ENCODE peak calls at places on chromosomes 11 and 22, in six cellular contexts. One of them, this sample, is unnamed. For H3K4me1, the result is how much of the 10 kb centered on the place peaks cover.

GRCh38 chr11:70064011-70064725 is 13.9 kb upstream of the ANO1 start:
- DNase-seq in heart right ventricle: no peak
- DNase-seq in pancreas: no peak
- DNase-seq in prostate gland: no peak
- DNase-seq in Peyer's patch: no peak
- DNase-seq in keratinocyte: no peak
- DNase-seq in this sample: no peak

GRCh38 chr11:112732031-112732430 is 229.2 kb upstream of the NCAM1 start:
- DNase-seq in heart right ventricle: no peak
- DNase-seq in pancreas: no peak
- DNase-seq in prostate gland: no peak
- DNase-seq in Peyer's patch: no peak
- DNase-seq in keratinocyte: no peak
- DNase-seq in this sample: no peak

GRCh38 chr22:17772963-17773605 is 1.2 kb downstream of the BID start:
- DNase-seq in heart right ventricle: no peak
- DNase-seq in pancreas: no peak
- DNase-seq in prostate gland: no peak
- DNase-seq in Peyer's patch: no peak
- DNase-seq in keratinocyte: no peak
- DNase-seq in this sample: no peak

GRCh38 chr11:57417056-57417455 is 9.9 kb downstream of the SLC43A3 start:
- DNase-seq in heart right ventricle: no peak
- DNase-seq in pancreas: no peak
- DNase-seq in prostate gland: no peak
- DNase-seq in Peyer's patch: no peak
- DNase-seq in keratinocyte: no peak
- DNase-seq in this sample: no peak

GRCh38 chr11:116037851-116038250 is 533.6 kb upstream of the CADM1 start:
- DNase-seq in heart right ventricle: no peak
- DNase-seq in pancreas: no peak
- DNase-seq in prostate gland: no peak
- DNase-seq in Peyer's patch: no peak
- DNase-seq in keratinocyte: no peak
- DNase-seq in this sample: no peak

GRCh38 chr22:22460635-22461034 is 47.9 kb downstream of the ZNF280B start:
- DNase-seq in heart right ventricle: no peak
- DNase-seq in pancreas: no peak
- DNase-seq in prostate gland: no peak
- DNase-seq in Peyer's patch: no peak
- DNase-seq in keratinocyte: no peak
- DNase-seq in this sample: no peak

GRCh38 chr11:103870821-103871309 is 165.6 kb upstream of the DDI1 start:
- DNase-seq in heart right ventricle: peak
- DNase-seq in pancreas: no peak
- DNase-seq in prostate gland: no peak
- DNase-seq in Peyer's patch: no peak
- DNase-seq in keratinocyte: no peak
- DNase-seq in this sample: peak

GRCh38 chr11:1171985-1172728 is 14.4 kb downstream of the MUC5AC start:
- DNase-seq in heart right ventricle: no peak
- DNase-seq in pancreas: no peak
- DNase-seq in prostate gland: no peak
- DNase-seq in Peyer's patch: no peak
- DNase-seq in keratinocyte: no peak
- DNase-seq in this sample: no peak

GRCh38 chr11:72394456-72394855 is 39.9 kb downstream of the CLPB start:
- DNase-seq in heart right ventricle: no peak
- DNase-seq in pancreas: no peak
- DNase-seq in prostate gland: no peak
- DNase-seq in Peyer's patch: no peak
- DNase-seq in keratinocyte: no peak
- DNase-seq in this sample: no peak

GRCh38 chr22:27170491-27170890 is 513.1 kb downstream of the MIAT start:
- DNase-seq in heart right ventricle: no peak
- DNase-seq in pancreas: no peak
- DNase-seq in prostate gland: no peak
- DNase-seq in Peyer's patch: no peak
- DNase-seq in keratinocyte: no peak
- DNase-seq in this sample: peak

GRCh38 chr11:81658722-81659121 is 1074.9 kb downstream of the FAM181B start:
- DNase-seq in heart right ventricle: no peak
- DNase-seq in pancreas: no peak
- DNase-seq in prostate gland: no peak
- DNase-seq in Peyer's patch: no peak
- DNase-seq in keratinocyte: no peak
- DNase-seq in this sample: no peak

GRCh38 chr11:11022126-11022730 is 164.4 kb upstream of the ZBED5 start:
- DNase-seq in heart right ventricle: no peak
- DNase-seq in pancreas: no peak
- DNase-seq in prostate gland: no peak
- DNase-seq in Peyer's patch: no peak
- DNase-seq in keratinocyte: no peak
- DNase-seq in this sample: no peak

GRCh38 chr22:45885941-45886395 is 91.0 kb downstream of the WNT7B start:
- DNase-seq in heart right ventricle: no peak
- DNase-seq in pancreas: no peak
- DNase-seq in prostate gland: no peak
- DNase-seq in Peyer's patch: no peak
- DNase-seq in keratinocyte: no peak
- DNase-seq in this sample: no peak

GRCh38 chr11:66035653-66036333 is 9.5 kb upstream of the CATSPER1 start:
- DNase-seq in heart right ventricle: no peak
- DNase-seq in pancreas: no peak
- DNase-seq in prostate gland: no peak
- DNase-seq in Peyer's patch: no peak
- DNase-seq in keratinocyte: no peak
- DNase-seq in this sample: no peak

GRCh38 chr22:24977370-24978230 is 25.1 kb downstream of the KIAA1671 start:
- DNase-seq in heart right ventricle: peak
- DNase-seq in pancreas: no peak
- DNase-seq in prostate gland: peak
- DNase-seq in Peyer's patch: no peak
- DNase-seq in keratinocyte: no peak
- DNase-seq in this sample: no peak

GRCh38 chr11:72635931-72636330 is 38.3 kb downstream of the PDE2A start:
- DNase-seq in heart right ventricle: no peak
- DNase-seq in pancreas: no peak
- DNase-seq in prostate gland: no peak
- DNase-seq in Peyer's patch: no peak
- DNase-seq in keratinocyte: no peak
- DNase-seq in this sample: no peak

GRCh38 chr22:30444632-30445437 is 19.3 kb downstream of the MTFP1 start:
- DNase-seq in heart right ventricle: no peak
- DNase-seq in pancreas: peak
- DNase-seq in prostate gland: no peak
- DNase-seq in Peyer's patch: no peak
- DNase-seq in keratinocyte: no peak
- DNase-seq in this sample: no peak

GRCh38 chr22:43733138-43733537 is 79.0 kb downstream of the EFCAB6 start:
- DNase-seq in heart right ventricle: no peak
- DNase-seq in pancreas: no peak
- DNase-seq in prostate gland: no peak
- DNase-seq in Peyer's patch: no peak
- DNase-seq in keratinocyte: no peak
- DNase-seq in this sample: no peak

GRCh38 chr11:113531575-113532451 is 56.6 kb upstream of the DRD2 start:
- DNase-seq in heart right ventricle: no peak
- DNase-seq in pancreas: no peak
- DNase-seq in prostate gland: no peak
- DNase-seq in Peyer's patch: no peak
- DNase-seq in keratinocyte: no peak
- DNase-seq in this sample: no peak

GRCh38 chr11:12746593-12747097 is 72.4 kb downstream of the TEAD1 start:
- DNase-seq in heart right ventricle: peak
- DNase-seq in pancreas: no peak
- DNase-seq in prostate gland: no peak
- DNase-seq in Peyer's patch: no peak
- DNase-seq in keratinocyte: no peak
- DNase-seq in this sample: no peak

GRCh38 chr11:1531961-1532586 is 40.0 kb downstream of the DUSP8 start:
- DNase-seq in heart right ventricle: peak
- DNase-seq in pancreas: no peak
- DNase-seq in prostate gland: peak
- DNase-seq in Peyer's patch: no peak
- DNase-seq in keratinocyte: peak
- DNase-seq in this sample: peak

GRCh38 chr11:118930152-118930712 is 4.5 kb upstream of the BCL9L start:
- DNase-seq in heart right ventricle: peak
- DNase-seq in pancreas: peak
- DNase-seq in prostate gland: peak
- DNase-seq in Peyer's patch: peak
- DNase-seq in keratinocyte: no peak
- DNase-seq in this sample: no peak

GRCh38 chr11:67315325-67315909 is 12.1 kb downstream of the SSH3 start:
- DNase-seq in heart right ventricle: no peak
- DNase-seq in pancreas: no peak
- DNase-seq in prostate gland: no peak
- DNase-seq in Peyer's patch: no peak
- DNase-seq in keratinocyte: no peak
- DNase-seq in this sample: no peak

GRCh38 chr11:67316882-67317364 is 13.6 kb downstream of the SSH3 start:
- DNase-seq in heart right ventricle: no peak
- DNase-seq in pancreas: no peak
- DNase-seq in prostate gland: no peak
- DNase-seq in Peyer's patch: no peak
- DNase-seq in keratinocyte: no peak
- DNase-seq in this sample: no peak

GRCh38 chr11:67320011-67320410 is 16.7 kb downstream of the SSH3 start:
- DNase-seq in heart right ventricle: no peak
- DNase-seq in pancreas: no peak
- DNase-seq in prostate gland: no peak
- DNase-seq in Peyer's patch: no peak
- DNase-seq in keratinocyte: no peak
- DNase-seq in this sample: no peak

GRCh38 chr11:67318239-67318555 is 14.9 kb downstream of the SSH3 start:
- DNase-seq in heart right ventricle: no peak
- DNase-seq in pancreas: no peak
- DNase-seq in prostate gland: no peak
- DNase-seq in Peyer's patch: no peak
- DNase-seq in keratinocyte: no peak
- DNase-seq in this sample: no peak

DNA sequence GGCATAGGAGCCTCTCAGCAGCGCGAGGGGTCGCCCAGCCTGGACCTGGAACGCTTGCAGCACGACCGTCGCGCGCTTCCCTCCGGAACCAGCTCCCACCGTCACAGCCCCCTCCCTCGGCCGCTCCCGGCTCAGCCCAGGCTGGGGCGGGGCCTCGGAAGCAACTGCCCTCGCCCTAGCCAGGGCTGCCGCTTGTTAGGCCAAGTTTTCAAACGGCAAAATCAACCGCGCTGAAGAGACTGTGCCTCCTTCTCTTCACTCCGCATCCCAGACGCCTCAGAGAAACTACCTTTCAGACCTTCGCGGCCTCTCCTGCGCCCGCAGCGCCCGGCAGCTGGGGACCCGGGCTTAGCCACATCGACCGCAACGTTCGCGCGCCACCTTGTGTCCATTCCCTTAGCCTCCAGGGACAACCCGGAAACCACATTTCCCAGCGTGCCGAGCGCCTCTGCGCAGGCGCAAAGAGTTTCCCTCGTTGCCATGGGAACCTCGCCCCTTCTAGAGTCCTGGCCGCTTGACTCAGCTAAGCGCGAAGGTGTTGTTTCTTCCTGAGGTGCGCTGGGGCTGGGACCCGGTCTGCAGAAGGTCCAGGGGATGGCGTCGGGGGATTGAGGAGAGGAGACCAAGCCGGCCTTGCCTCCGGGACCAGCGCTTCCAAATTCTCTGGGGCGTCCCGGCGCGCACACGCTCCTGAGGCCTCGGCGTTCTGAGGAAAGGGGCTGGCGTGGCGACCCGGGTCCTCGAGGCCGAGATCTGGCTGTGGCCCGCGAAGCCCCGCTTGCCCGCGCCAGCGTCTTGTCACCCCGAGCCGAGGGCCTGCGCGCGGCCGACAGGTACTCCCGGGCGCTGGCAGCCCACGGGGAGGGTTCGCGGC is 14.3 kb downstream of the SSH3 start:
- DNase-seq in heart right ventricle: peak
- DNase-seq in pancreas: peak
- DNase-seq in prostate gland: peak
- DNase-seq in Peyer's patch: peak
- DNase-seq in keratinocyte: peak
- DNase-seq in this sample: peak
- TF ChIP-seq CTCF in heart right ventricle: peak
- TF ChIP-seq CTCF in pancreas: peak
- TF ChIP-seq CTCF in prostate gland: peak
- TF ChIP-seq CTCF in Peyer's patch: peak
- TF ChIP-seq CTCF in keratinocyte: peak
- TF ChIP-seq CTCF in this sample: peak

DNA sequence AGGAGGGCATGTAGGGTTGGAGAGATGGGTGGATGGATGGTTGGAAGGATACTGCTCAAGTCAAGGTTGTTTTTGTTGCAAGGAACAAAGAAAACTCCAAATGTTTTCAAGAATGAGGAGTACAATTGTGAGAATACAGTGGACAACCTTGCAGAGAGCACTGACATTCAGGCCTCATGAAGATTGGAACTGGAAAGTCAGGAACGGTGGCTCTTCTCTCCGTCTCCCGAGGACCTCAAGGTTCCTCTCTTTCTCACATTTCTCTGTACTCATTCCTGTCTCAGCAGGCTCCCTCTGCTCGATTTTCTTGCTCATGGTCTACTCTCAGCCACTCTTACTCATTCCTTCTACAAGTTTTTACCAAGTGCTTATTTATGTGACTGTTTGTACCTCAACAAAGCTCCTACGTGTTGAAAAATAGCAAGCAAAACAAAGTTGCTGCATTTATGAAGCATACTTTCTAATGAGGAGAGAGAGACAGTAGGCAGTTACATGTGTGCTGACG is 97.6 kb downstream of the SWAP70 start:
- DNase-seq in heart right ventricle: no peak
- DNase-seq in pancreas: no peak
- DNase-seq in prostate gland: no peak
- DNase-seq in Peyer's patch: no peak
- DNase-seq in keratinocyte: no peak
- DNase-seq in this sample: no peak
- H3K4me1 ChIP-seq in heart right ventricle: half or more
- H3K4me1 ChIP-seq in pancreas: under half
- H3K4me1 ChIP-seq in prostate gland: under half
- H3K4me1 ChIP-seq in Peyer's patch: under half
- H3K4me1 ChIP-seq in keratinocyte: half or more
- H3K4me1 ChIP-seq in this sample: under half

GRCh38 chr11:14892577-14892976 is 546 bp upstream of the CYP2R1 start:
- DNase-seq in heart right ventricle: no peak
- DNase-seq in pancreas: no peak
- DNase-seq in prostate gland: no peak
- DNase-seq in Peyer's patch: no peak
- DNase-seq in keratinocyte: no peak
- DNase-seq in this sample: no peak
- H3K4me3 ChIP-seq in heart right ventricle: peak
- H3K4me3 ChIP-seq in pancreas: peak
- H3K4me3 ChIP-seq in prostate gland: peak
- H3K4me3 ChIP-seq in Peyer's patch: peak
- H3K4me3 ChIP-seq in keratinocyte: no peak
- H3K4me3 ChIP-seq in this sample: peak

DNA sequence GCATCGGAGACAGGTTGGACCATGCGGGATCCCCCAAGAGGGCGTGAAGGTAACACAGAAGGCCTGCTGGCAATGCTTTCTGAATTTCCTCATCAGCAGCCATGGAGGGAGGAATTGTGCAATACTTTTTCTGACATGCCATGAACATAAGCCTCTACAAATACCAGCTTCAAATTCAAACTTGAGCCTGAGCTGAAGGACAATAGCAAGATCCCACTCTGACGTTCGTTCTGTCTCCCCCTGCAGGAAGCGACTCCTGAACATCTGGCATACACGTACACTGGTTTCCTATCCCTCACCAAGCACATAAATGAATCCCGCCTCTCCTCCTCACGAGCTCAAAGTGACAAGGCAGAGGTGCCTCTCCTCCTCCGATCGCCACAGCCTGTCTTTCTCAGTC is 312.2 kb downstream of the BRD1 start:
- DNase-seq in heart right ventricle: no peak
- DNase-seq in pancreas: no peak
- DNase-seq in prostate gland: no peak
- DNase-seq in Peyer's patch: no peak
- DNase-seq in keratinocyte: no peak
- DNase-seq in this sample: no peak
- TF ChIP-seq CTCF in heart right ventricle: no peak
- TF ChIP-seq CTCF in pancreas: no peak
- TF ChIP-seq CTCF in prostate gland: no peak
- TF ChIP-seq CTCF in Peyer's patch: no peak
- TF ChIP-seq CTCF in keratinocyte: no peak
- TF ChIP-seq CTCF in this sample: no peak

This sample was measured in thoracic aorta.